ENCODE peak calls at places on chromosomes 4 and X, in ten cellular contexts. G is GM12878; Y is cardiac muscle cell; I is brain microvascular endothelial cell; T is NB4; C is left ventricle myocardium inferior; P is hepatocyte; O is CD4-positive, alpha-beta T cell; V is HCT116; Z is fibroblast of mammary gland. U is an unnamed sample.

GRCh38 chr4:57605374-57605773 is 495.2 kb upstream of the IGFBP7 start:
- DNase-seq in G (no peak), Y (no peak), I (no peak), T (peak; percentile 5), C (no peak), P (no peak), O (no peak), V (no peak), Z (no peak), U (no peak)

GRCh38 chrX:131607796-131608369 is 64.0 kb downstream of the OR13H1 start:
- DNase-seq in G (no peak), Y (no peak), I (no peak), T (no peak), C (no peak), P (no peak), O (no peak), V (no peak), Z (no peak), U (no peak)

GRCh38 chr4:66640216-66640615 is 905.1 kb downstream of the CENPC start:
- DNase-seq in G (no peak), Y (no peak), I (no peak), T (no peak), C (no peak), P (no peak), O (no peak), V (no peak), Z (no peak), U (no peak)

GRCh38 chr4:114384629-114385028 is 214.0 kb upstream of the UGT8 start:
- DNase-seq in G (no peak), Y (peak; percentile 68), I (peak; percentile 46), T (peak; percentile 51), C (no peak), P (peak; percentile 62), O (no peak), V (peak; percentile 53), Z (peak; percentile 71), U (peak; percentile 14)

GRCh38 chrX:96611619-96612362 is 72.9 kb upstream of the DIAPH2 start:
- DNase-seq in G (no peak), Y (peak; percentile 5), I (peak; percentile 24), T (no peak), C (no peak), P (no peak), O (no peak), V (no peak), Z (peak; percentile 81), U (no peak)

GRCh38 chrX:129650821-129651510 is 3.8 kb downstream of the APLN start:
- DNase-seq in G (no peak), Y (no peak), I (no peak), T (no peak), C (no peak), P (no peak), O (no peak), V (no peak), Z (no peak), U (no peak)

GRCh38 chrX:44775726-44776125 is 68.1 kb upstream of the DUSP21 start:
- DNase-seq in G (no peak), Y (no peak), I (no peak), T (no peak), C (no peak), P (no peak), O (no peak), V (no peak), Z (no peak), U (no peak)

GRCh38 chr4:182074139-182074538 is 169.1 kb upstream of the TENM3 start:
- DNase-seq in G (no peak), Y (no peak), I (no peak), T (no peak), C (no peak), P (no peak), O (no peak), V (no peak), Z (no peak), U (no peak)

GRCh38 chrX:19122641-19123009 is 357 bp upstream of the ADGRG2 start:
- DNase-seq in G (no peak), Y (no peak), I (no peak), T (no peak), C (no peak), P (no peak), O (no peak), V (no peak), Z (no peak), U (no peak)

GRCh38 chrX:45774961-45775360 is 574.3 kb upstream of the DIPK2B start:
- DNase-seq in G (no peak), Y (peak; percentile 83), I (peak; percentile 41), T (peak; percentile 68), C (no peak), P (no peak), O (no peak), V (no peak), Z (peak; percentile 95), U (no peak)

GRCh38 chrX:10110316-10110932 is 46.4 kb upstream of the CLCN4 start:
- DNase-seq in G (no peak), Y (no peak), I (no peak), T (no peak), C (no peak), P (no peak), O (no peak), V (no peak), Z (no peak), U (no peak)

GRCh38 chr4:140688711-140689598 is 67.2 kb downstream of the TBC1D9 start:
- DNase-seq in G (no peak), Y (peak; percentile 24), I (no peak), T (no peak), C (no peak), P (no peak), O (no peak), V (no peak), Z (no peak), U (no peak)

GRCh38 chrX:70183091-70183490 is 5.8 kb downstream of the DGAT2L6 start:
- DNase-seq in G (no peak), Y (peak; percentile 33), I (no peak), T (no peak), C (no peak), P (no peak), O (no peak), V (no peak), Z (no peak), U (no peak)

GRCh38 chr4:88725986-88726385 is 28.4 kb upstream of the NAP1L5 start:
- DNase-seq in G (no peak), Y (no peak), I (no peak), T (no peak), C (no peak), P (no peak), O (no peak), V (no peak), Z (peak; percentile 28), U (no peak)

GRCh38 chrX:22194207-22194606 is 78.5 kb upstream of the CBLL2 start:
- DNase-seq in G (no peak), Y (no peak), I (no peak), T (no peak), C (no peak), P (no peak), O (no peak), V (no peak), Z (no peak), U (no peak)

GRCh38 chrX:30493348-30493747 is 84.2 kb downstream of the TASL start:
- DNase-seq in G (no peak), Y (no peak), I (no peak), T (no peak), C (no peak), P (no peak), O (no peak), V (no peak), Z (no peak), U (no peak)

GRCh38 chrX:35289952-35290351 is 347.4 kb downstream of the FAM47B start:
- DNase-seq in G (no peak), Y (no peak), I (no peak), T (peak; percentile 2), C (no peak), P (no peak), O (no peak), V (no peak), Z (no peak), U (no peak)

GRCh38 chr4:88697113-88697512 is 516 bp downstream of the NAP1L5 start:
- DNase-seq in G (no peak), Y (peak; percentile 49), I (no peak), T (peak; percentile 4), C (no peak), P (no peak), O (no peak), V (no peak), Z (peak; percentile 69), U (no peak)

GRCh38 chrX:136694491-136695087 is 46.6 kb downstream of the CD40LG start:
- DNase-seq in G (no peak), Y (peak; percentile 71), I (peak; percentile 25), T (peak; percentile 52), C (no peak), P (peak; percentile 51), O (peak; percentile 19), V (peak; percentile 8), Z (peak; percentile 60), U (peak; percentile 7)

GRCh38 chr4:103199009-103199408 is 866 bp upstream of the CENPE start:
- DNase-seq in G (no peak), Y (no peak), I (no peak), T (no peak), C (no peak), P (no peak), O (no peak), V (no peak), Z (no peak), U (no peak)

GRCh38 chr4:1728061-1728980 is 7.0 kb downstream of the TACC3 start:
- DNase-seq in G (no peak), Y (no peak), I (no peak), T (no peak), C (no peak), P (no peak), O (no peak), V (no peak), Z (no peak), U (peak; percentile 80)
- TF ChIP-seq CTCF in G (no peak), Y (no peak), I (peak; percentile 43), T (no peak), C (peak; percentile 13), P (no peak), O (no peak), V (no peak), Z (no peak), U (peak; percentile 56)

GRCh38 chr4:142112451-142112850 is 476.1 kb downstream of the IL15 start:
- DNase-seq in G (no peak), Y (peak; percentile 53), I (peak; percentile 16), T (no peak), C (no peak), P (no peak), O (no peak), V (no peak), Z (peak; percentile 68), U (no peak)

GRCh38 chr4:142110136-142110535 is 473.8 kb downstream of the IL15 start:
- DNase-seq in G (no peak), Y (no peak), I (no peak), T (no peak), C (no peak), P (no peak), O (no peak), V (no peak), Z (no peak), U (no peak)
- TF ChIP-seq CTCF in G (no peak), Y (no peak), I (no peak), T (no peak), C (no peak), P (no peak), O (no peak), V (no peak), Z (no peak), U (no peak)

GRCh38 chr4:2535386-2536192 is 858 bp upstream of the FAM193A start:
- DNase-seq in G (no peak), Y (peak; percentile 33), I (no peak), T (peak; percentile 96), C (peak; percentile 50), P (peak; percentile 63), O (peak; percentile 16), V (no peak), Z (peak; percentile 26), U (no peak)
- TF ChIP-seq CTCF in G (peak; percentile 68), Y (peak; percentile 10), I (peak; percentile 15), T (peak; percentile 62), C (peak; percentile 28), P (peak; percentile 21), O (no peak), V (no peak), Z (peak; percentile 4), U (no peak)

GRCh38 chrX:11558972-11559371 is 106.7 kb downstream of the ARHGAP6 start:
- DNase-seq in G (no peak), Y (no peak), I (no peak), T (peak; percentile 46), C (no peak), P (peak; percentile 7), O (peak; percentile 33), V (peak; percentile 15), Z (no peak), U (peak; percentile 22)
- TF ChIP-seq CTCF in G (peak; percentile 29), Y (peak; percentile 23), I (peak; percentile 61), T (peak; percentile 55), C (no peak), P (no peak), O (no peak), V (peak; percentile 43), Z (peak; percentile 44), U (peak; percentile 31)